ENCODE peak calls at places on chromosome 12, in six cellular contexts. A is retinal pigment epithelial cell; M is Peyer's patch; V is stimulated activated CD4-positive, alpha-beta T cell treated with anti-CD3 and anti-CD28 coated beads, Interleukin-1b, Interleukin-23, amount 100 ng/mL, for 24 hours; P is stimulated activated CD8-positive, alpha-beta memory T cell treated with anti-CD3 and anti-CD28 coated beads, Interleukin-4, amount 100 ng/mL, for 1 hour; O is NCI-H1092 treated with DMSO at 0.1 percent for 48 hours. E is an unnamed sample.

GRCh38 chr12:94175763-94176660 is 27.6 kb downstream of the PLXNC1 start:
- DNase-seq in A (no peak), M (peak; percentile 24), V (no peak), P (no peak), O (no peak), E (peak; percentile 51)

GRCh38 chr12:93982847-93983315 is 165.5 kb upstream of the PLXNC1 start:
- DNase-seq in A (peak; percentile 95), M (no peak), V (no peak), P (no peak), O (no peak), E (peak; percentile 74)

GRCh38 chr12:94457331-94457730 is 2.3 kb downstream of the CEP83 start:
- DNase-seq in A (no peak), M (no peak), V (no peak), P (no peak), O (no peak), E (no peak)

GRCh38 chr12:56999456-56999855 is 6.9 kb downstream of the ZBTB39 start:
- DNase-seq in A (no peak), M (no peak), V (no peak), P (no peak), O (no peak), E (no peak)

GRCh38 chr12:7645395-7646177 is 20.1 kb downstream of the APOBEC1 start:
- DNase-seq in A (no peak), M (peak; percentile 29), V (peak; percentile 8), P (no peak), O (peak; percentile 10), E (peak; percentile 44)

GRCh38 chr12:100593490-100593889 is 20.0 kb downstream of the GAS2L3 start:
- DNase-seq in A (no peak), M (no peak), V (no peak), P (no peak), O (no peak), E (peak; percentile 20)

GRCh38 chr12:3092770-3093169 is 15.6 kb downstream of the TSPAN9 start:
- DNase-seq in A (no peak), M (no peak), V (no peak), P (no peak), O (no peak), E (no peak)

GRCh38 chr12:92927436-92928116 is 1.5 kb downstream of the EEA1 start:
- DNase-seq in A (no peak), M (no peak), V (no peak), P (no peak), O (no peak), E (peak; percentile 79)

GRCh38 chr12:2064078-2064507 is 11.3 kb downstream of the CACNA1C start:
- DNase-seq in A (no peak), M (no peak), V (no peak), P (no peak), O (no peak), E (no peak)

GRCh38 chr12:1131811-1132224 is 140.8 kb downstream of the ERC1 start:
- DNase-seq in A (no peak), M (no peak), V (no peak), P (no peak), O (peak; percentile 7), E (no peak)

GRCh38 chr12:3157581-3158328 is 80.6 kb downstream of the TSPAN9 start:
- DNase-seq in A (no peak), M (no peak), V (no peak), P (no peak), O (no peak), E (no peak)

GRCh38 chr12:113984464-113984863 is 18.3 kb upstream of the RBM19 start:
- DNase-seq in A (no peak), M (no peak), V (no peak), P (no peak), O (no peak), E (no peak)

GRCh38 chr12:70660620-70661219 is 23.5 kb upstream of the PTPRB start:
- DNase-seq in A (peak; percentile 89), M (no peak), V (no peak), P (no peak), O (no peak), E (peak; percentile 89)

GRCh38 chr12:32233568-32233967 is 126.9 kb downstream of the BICD1 start:
- DNase-seq in A (peak; percentile 20), M (no peak), V (no peak), P (no peak), O (no peak), E (no peak)

GRCh38 chr12:113403435-113404415 is at the start of gene SDS:
- DNase-seq in A (no peak), M (no peak), V (no peak), P (no peak), O (peak; percentile 26), E (no peak)

GRCh38 chr12:51601241-51601640 is 10.2 kb downstream of the SCN8A start:
- DNase-seq in A (no peak), M (no peak), V (no peak), P (no peak), O (no peak), E (peak; percentile 19)

GRCh38 chr12:92049403-92049802 is 96.2 kb downstream of the BTG1 start:
- DNase-seq in A (no peak), M (peak; percentile 44), V (no peak), P (no peak), O (no peak), E (no peak)

GRCh38 chr12:27123642-27124041 is 41.3 kb upstream of the C12orf71 start:
- DNase-seq in A (peak; percentile 3), M (no peak), V (no peak), P (no peak), O (no peak), E (peak; percentile 36)

GRCh38 chr12:81369175-81369574 is 291.3 kb downstream of the ACSS3 start:
- DNase-seq in A (no peak), M (no peak), V (no peak), P (no peak), O (no peak), E (no peak)

GRCh38 chr12:66329941-66330340 is 27.6 kb downstream of the HELB start:
- DNase-seq in A (no peak), M (no peak), V (no peak), P (no peak), O (no peak), E (no peak)

GRCh38 chr12:22408605-22409004 is 74.1 kb upstream of the ST8SIA1 start:
- DNase-seq in A (no peak), M (no peak), V (no peak), P (no peak), O (no peak), E (no peak)

GRCh38 chr12:92551853-92552397 is 150.9 kb upstream of the PLEKHG7 start:
- DNase-seq in A (no peak), M (no peak), V (peak; percentile 31), P (no peak), O (no peak), E (peak; percentile 70)

GRCh38 chr12:93886533-93887511 is 209.6 kb downstream of the CRADD start:
- DNase-seq in A (peak; percentile 88), M (no peak), V (no peak), P (no peak), O (no peak), E (peak; percentile 24)

GRCh38 chr12:68686595-68687521 is at the start of gene NUP107:
- DNase-seq in A (peak; percentile 96), M (peak; percentile 97), V (peak; percentile 91), P (peak; percentile 98), O (peak; percentile 95), E (peak; percentile 98)

GRCh38 chr12:53867216-53868012 is 71.2 kb upstream of the HOXC13 start:
- DNase-seq in A (no peak), M (no peak), V (no peak), P (no peak), O (no peak), E (peak; percentile 70)

GRCh38 chr12:124940393-124941169 is 26.1 kb upstream of the UBC start:
- DNase-seq in A (no peak), M (peak; percentile 93), V (no peak), P (peak; percentile 64), O (no peak), E (peak; percentile 96)

GRCh38 chr12:63994704-63995103 is 150.2 kb downstream of the SRGAP1 start:
- DNase-seq in A (no peak), M (no peak), V (no peak), P (no peak), O (no peak), E (peak; percentile 34)

GRCh38 chr12:21527451-21528180 is 1.5 kb downstream of the SPX start:
- DNase-seq in A (no peak), M (peak; percentile 47), V (peak; percentile 32), P (peak; percentile 6), O (peak; percentile 82), E (peak; percentile 53)

GRCh38 chr12:26691234-26691970 is 141.6 kb downstream of the ITPR2 start:
- DNase-seq in A (peak; percentile 93), M (no peak), V (no peak), P (no peak), O (no peak), E (peak; percentile 95)

GRCh38 chr12:94204647-94205247 is 56.4 kb downstream of the PLXNC1 start:
- DNase-seq in A (no peak), M (no peak), V (no peak), P (no peak), O (no peak), E (no peak)

GRCh38 chr12:128012110-128012509 is 254.9 kb upstream of the TMEM132C start:
- DNase-seq in A (no peak), M (no peak), V (no peak), P (no peak), O (no peak), E (no peak)

GRCh38 chr12:102965281-102966155 is 8.0 kb downstream of the ASCL1 start:
- DNase-seq in A (no peak), M (no peak), V (no peak), P (no peak), O (peak; percentile 37), E (no peak)

GRCh38 chr12:67068204-67068731 is 200.9 kb upstream of the CAND1 start:
- DNase-seq in A (no peak), M (no peak), V (no peak), P (no peak), O (peak; percentile 34), E (no peak)

GRCh38 chr12:95277139-95277538 is 59.5 kb downstream of the VEZT start:
- DNase-seq in A (no peak), M (no peak), V (no peak), P (no peak), O (no peak), E (peak; percentile 88)

E was measured in HCEC 1CT.